ENCODE peak calls at places on chromosomes 1 and 21, in five cellular contexts. One of them, this sample, is unnamed.

GRCh38 chr1:25922633-25923567 is 16.7 kb upstream of the STMN1 start:
- DNase-seq in fibroblast of lung: peak
- DNase-seq in activated gamma-delta T cell treated with Interleukin-2 at 50 U/mL for 16 hours: peak
- DNase-seq in HEK293T: no peak
- DNase-seq in DMS 273 treated with DMSO at 0.1 percent for 48 hours: no peak
- DNase-seq in this sample: no peak

GRCh38 chr1:247228133-247228532 is 27.7 kb upstream of the VN1R5 start:
- DNase-seq in fibroblast of lung: peak
- DNase-seq in activated gamma-delta T cell treated with Interleukin-2 at 50 U/mL for 16 hours: no peak
- DNase-seq in HEK293T: no peak
- DNase-seq in DMS 273 treated with DMSO at 0.1 percent for 48 hours: no peak
- DNase-seq in this sample: no peak

GRCh38 chr1:117860906-117861610 is 68.4 kb downstream of the GDAP2 start:
- DNase-seq in fibroblast of lung: peak
- DNase-seq in activated gamma-delta T cell treated with Interleukin-2 at 50 U/mL for 16 hours: no peak
- DNase-seq in HEK293T: no peak
- DNase-seq in DMS 273 treated with DMSO at 0.1 percent for 48 hours: peak
- DNase-seq in this sample: no peak

GRCh38 chr21:39654951-39655350 is 42.2 kb downstream of the B3GALT5 start:
- DNase-seq in fibroblast of lung: no peak
- DNase-seq in activated gamma-delta T cell treated with Interleukin-2 at 50 U/mL for 16 hours: no peak
- DNase-seq in HEK293T: no peak
- DNase-seq in DMS 273 treated with DMSO at 0.1 percent for 48 hours: no peak
- DNase-seq in this sample: no peak

GRCh38 chr21:24290151-24290833 is 1317.0 kb downstream of the MRPL39 start:
- DNase-seq in fibroblast of lung: no peak
- DNase-seq in activated gamma-delta T cell treated with Interleukin-2 at 50 U/mL for 16 hours: peak
- DNase-seq in HEK293T: no peak
- DNase-seq in DMS 273 treated with DMSO at 0.1 percent for 48 hours: no peak
- DNase-seq in this sample: no peak

GRCh38 chr1:35725591-35725990 is 6.9 kb upstream of the C1orf216 start:
- DNase-seq in fibroblast of lung: peak
- DNase-seq in activated gamma-delta T cell treated with Interleukin-2 at 50 U/mL for 16 hours: no peak
- DNase-seq in HEK293T: no peak
- DNase-seq in DMS 273 treated with DMSO at 0.1 percent for 48 hours: no peak
- DNase-seq in this sample: no peak

GRCh38 chr1:162088281-162088969 is 18.9 kb downstream of the NOS1AP start:
- DNase-seq in fibroblast of lung: peak
- DNase-seq in activated gamma-delta T cell treated with Interleukin-2 at 50 U/mL for 16 hours: no peak
- DNase-seq in HEK293T: no peak
- DNase-seq in DMS 273 treated with DMSO at 0.1 percent for 48 hours: no peak
- DNase-seq in this sample: no peak

GRCh38 chr1:2638466-2639115 is 5.8 kb upstream of the MMEL1 start:
- DNase-seq in fibroblast of lung: no peak
- DNase-seq in activated gamma-delta T cell treated with Interleukin-2 at 50 U/mL for 16 hours: no peak
- DNase-seq in HEK293T: no peak
- DNase-seq in DMS 273 treated with DMSO at 0.1 percent for 48 hours: no peak
- DNase-seq in this sample: no peak

GRCh38 chr21:38060533-38060932 is 144.3 kb upstream of the KCNJ6 start:
- DNase-seq in fibroblast of lung: no peak
- DNase-seq in activated gamma-delta T cell treated with Interleukin-2 at 50 U/mL for 16 hours: no peak
- DNase-seq in HEK293T: no peak
- DNase-seq in DMS 273 treated with DMSO at 0.1 percent for 48 hours: no peak
- DNase-seq in this sample: no peak

GRCh38 chr1:18174016-18174415 is 66.4 kb downstream of the IGSF21 start:
- DNase-seq in fibroblast of lung: no peak
- DNase-seq in activated gamma-delta T cell treated with Interleukin-2 at 50 U/mL for 16 hours: no peak
- DNase-seq in HEK293T: no peak
- DNase-seq in DMS 273 treated with DMSO at 0.1 percent for 48 hours: no peak
- DNase-seq in this sample: no peak

GRCh38 chr1:15088146-15089025 is 65.2 kb upstream of the TMEM51 start:
- DNase-seq in fibroblast of lung: peak
- DNase-seq in activated gamma-delta T cell treated with Interleukin-2 at 50 U/mL for 16 hours: no peak
- DNase-seq in HEK293T: no peak
- DNase-seq in DMS 273 treated with DMSO at 0.1 percent for 48 hours: no peak
- DNase-seq in this sample: no peak

GRCh38 chr1:225899044-225899925 is 10.3 kb upstream of the LEFTY1 start:
- DNase-seq in fibroblast of lung: no peak
- DNase-seq in activated gamma-delta T cell treated with Interleukin-2 at 50 U/mL for 16 hours: no peak
- DNase-seq in HEK293T: no peak
- DNase-seq in DMS 273 treated with DMSO at 0.1 percent for 48 hours: no peak
- DNase-seq in this sample: peak

GRCh38 chr1:167935252-167936067 is 1.0 kb upstream of the DCAF6 start:
- DNase-seq in fibroblast of lung: peak
- DNase-seq in activated gamma-delta T cell treated with Interleukin-2 at 50 U/mL for 16 hours: peak
- DNase-seq in HEK293T: peak
- DNase-seq in DMS 273 treated with DMSO at 0.1 percent for 48 hours: peak
- DNase-seq in this sample: peak

GRCh38 chr1:64878931-64879710 is 87.2 kb downstream of the JAK1 start:
- DNase-seq in fibroblast of lung: no peak
- DNase-seq in activated gamma-delta T cell treated with Interleukin-2 at 50 U/mL for 16 hours: no peak
- DNase-seq in HEK293T: no peak
- DNase-seq in DMS 273 treated with DMSO at 0.1 percent for 48 hours: no peak
- DNase-seq in this sample: no peak

GRCh38 chr1:218339267-218339831 is 5.8 kb upstream of the TGFB2 start:
- DNase-seq in fibroblast of lung: peak
- DNase-seq in activated gamma-delta T cell treated with Interleukin-2 at 50 U/mL for 16 hours: no peak
- DNase-seq in HEK293T: no peak
- DNase-seq in DMS 273 treated with DMSO at 0.1 percent for 48 hours: no peak
- DNase-seq in this sample: peak

GRCh38 chr1:158706096-158706495 is 5.6 kb upstream of the OR6K2 start:
- DNase-seq in fibroblast of lung: no peak
- DNase-seq in activated gamma-delta T cell treated with Interleukin-2 at 50 U/mL for 16 hours: no peak
- DNase-seq in HEK293T: no peak
- DNase-seq in DMS 273 treated with DMSO at 0.1 percent for 48 hours: no peak
- DNase-seq in this sample: no peak

GRCh38 chr21:45542667-45543370 is 579 bp upstream of the SLC19A1 start:
- DNase-seq in fibroblast of lung: no peak
- DNase-seq in activated gamma-delta T cell treated with Interleukin-2 at 50 U/mL for 16 hours: no peak
- DNase-seq in HEK293T: no peak
- DNase-seq in DMS 273 treated with DMSO at 0.1 percent for 48 hours: no peak
- DNase-seq in this sample: no peak

GRCh38 chr1:27574871-27575831 is 28.8 kb downstream of the AHDC1 start:
- DNase-seq in fibroblast of lung: peak
- DNase-seq in activated gamma-delta T cell treated with Interleukin-2 at 50 U/mL for 16 hours: no peak
- DNase-seq in HEK293T: peak
- DNase-seq in DMS 273 treated with DMSO at 0.1 percent for 48 hours: no peak
- DNase-seq in this sample: no peak

GRCh38 chr1:29590583-29591555 is 354.5 kb downstream of the PTPRU start:
- DNase-seq in fibroblast of lung: no peak
- DNase-seq in activated gamma-delta T cell treated with Interleukin-2 at 50 U/mL for 16 hours: no peak
- DNase-seq in HEK293T: no peak
- DNase-seq in DMS 273 treated with DMSO at 0.1 percent for 48 hours: no peak
- DNase-seq in this sample: no peak

GRCh38 chr1:156670791-156671190 is 6.4 kb downstream of the NES start:
- DNase-seq in fibroblast of lung: no peak
- DNase-seq in activated gamma-delta T cell treated with Interleukin-2 at 50 U/mL for 16 hours: no peak
- DNase-seq in HEK293T: no peak
- DNase-seq in DMS 273 treated with DMSO at 0.1 percent for 48 hours: no peak
- DNase-seq in this sample: no peak

GRCh38 chr1:195908121-195908520 is 700.1 kb downstream of the KCNT2 start:
- DNase-seq in fibroblast of lung: peak
- DNase-seq in activated gamma-delta T cell treated with Interleukin-2 at 50 U/mL for 16 hours: no peak
- DNase-seq in HEK293T: no peak
- DNase-seq in DMS 273 treated with DMSO at 0.1 percent for 48 hours: no peak
- DNase-seq in this sample: no peak

GRCh38 chr1:8082945-8083344 is 56.8 kb upstream of the ERRFI1 start:
- DNase-seq in fibroblast of lung: peak
- DNase-seq in activated gamma-delta T cell treated with Interleukin-2 at 50 U/mL for 16 hours: no peak
- DNase-seq in HEK293T: no peak
- DNase-seq in DMS 273 treated with DMSO at 0.1 percent for 48 hours: no peak
- DNase-seq in this sample: no peak

GRCh38 chr1:154410185-154410827 is 5.2 kb downstream of the IL6R start:
- DNase-seq in fibroblast of lung: no peak
- DNase-seq in activated gamma-delta T cell treated with Interleukin-2 at 50 U/mL for 16 hours: no peak
- DNase-seq in HEK293T: no peak
- DNase-seq in DMS 273 treated with DMSO at 0.1 percent for 48 hours: no peak
- DNase-seq in this sample: no peak

GRCh38 chr21:17590443-17590842 is 22.3 kb downstream of the BTG3 start:
- DNase-seq in fibroblast of lung: peak
- DNase-seq in activated gamma-delta T cell treated with Interleukin-2 at 50 U/mL for 16 hours: no peak
- DNase-seq in HEK293T: no peak
- DNase-seq in DMS 273 treated with DMSO at 0.1 percent for 48 hours: no peak
- DNase-seq in this sample: no peak

GRCh38 chr1:169511339-169512028 is 25.7 kb upstream of the SLC19A2 start:
- DNase-seq in fibroblast of lung: peak
- DNase-seq in activated gamma-delta T cell treated with Interleukin-2 at 50 U/mL for 16 hours: no peak
- DNase-seq in HEK293T: no peak
- DNase-seq in DMS 273 treated with DMSO at 0.1 percent for 48 hours: no peak
- DNase-seq in this sample: no peak

GRCh38 chr1:44723496-44724407 is 7.2 kb downstream of the RNU5D-1 start:
- DNase-seq in fibroblast of lung: no peak
- DNase-seq in activated gamma-delta T cell treated with Interleukin-2 at 50 U/mL for 16 hours: no peak
- DNase-seq in HEK293T: no peak
- DNase-seq in DMS 273 treated with DMSO at 0.1 percent for 48 hours: no peak
- DNase-seq in this sample: no peak

GRCh38 chr1:119787776-119788175 is 19.1 kb upstream of the HMGCS2 start:
- DNase-seq in fibroblast of lung: peak
- DNase-seq in activated gamma-delta T cell treated with Interleukin-2 at 50 U/mL for 16 hours: no peak
- DNase-seq in HEK293T: no peak
- DNase-seq in DMS 273 treated with DMSO at 0.1 percent for 48 hours: no peak
- DNase-seq in this sample: no peak